ENCODE peak calls at places on chromosomes 12 and 14, in ten cellular contexts. H is activated CD4-positive, alpha-beta T cell treated with anti-CD3 and anti-CD28 coated beads, Interleukin-2, amount 10 ng/mL, durations not matched to agents 7 days and 5 days; K is stimulated activated CD4-positive, alpha-beta T cell treated with anti-CD3 and anti-CD28 coated beads, Interleukin-2, amount 100 ng/mL, for 4 hours; E is HT1080; F is RWPE1; V is T-helper 1 cell; M is adipocyte; T is omental fat pad; J is amniotic stem cell; R is stimulated activated effector memory CD8-positive, alpha-beta T cell treated with anti-CD3 and anti-CD28 coated beads, Interleukin-12 subunit alpha, Interleukin-12 subunit beta, amount 100 ng/mL, for 72 hours. P is an unnamed sample.

GRCh38 chr14:65069874-65070709 is 32.2 kb downstream of the MAX start:
- DNase-seq in H (no peak), K (no peak), E (no peak), F (peak), V (no peak), M (no peak), T (no peak), J (no peak), R (no peak), P (peak)

GRCh38 chr14:97456497-97456896 is 659.3 kb downstream of the VRK1 start:
- DNase-seq in H (no peak), K (no peak), E (no peak), F (no peak), V (no peak), M (no peak), T (no peak), J (no peak), R (no peak), P (no peak)

GRCh38 chr12:81167694-81168093 is 89.8 kb downstream of the ACSS3 start:
- DNase-seq in H (no peak), K (no peak), E (peak), F (peak), V (no peak), M (no peak), T (no peak), J (no peak), R (no peak), P (no peak)

GRCh38 chr12:104687823-104688573 is 231.2 kb downstream of the CHST11 start:
- DNase-seq in H (peak), K (no peak), E (no peak), F (no peak), V (no peak), M (no peak), T (no peak), J (no peak), R (peak), P (no peak)

GRCh38 chr14:88323086-88323519 is at the start of gene KCNK10:
- DNase-seq in H (no peak), K (no peak), E (no peak), F (no peak), V (no peak), M (no peak), T (no peak), J (no peak), R (no peak), P (peak)

GRCh38 chr12:47888127-47888819 is 16.5 kb downstream of the VDR start:
- DNase-seq in H (no peak), K (no peak), E (no peak), F (no peak), V (no peak), M (no peak), T (no peak), J (no peak), R (no peak), P (no peak)

GRCh38 chr12:70484464-70484863 is 118.4 kb downstream of the KCNMB4 start:
- DNase-seq in H (no peak), K (no peak), E (no peak), F (no peak), V (no peak), M (no peak), T (no peak), J (no peak), R (no peak), P (no peak)

GRCh38 chr14:96635850-96636249 is 133.7 kb downstream of the PAPOLA start:
- DNase-seq in H (no peak), K (no peak), E (peak), F (no peak), V (no peak), M (no peak), T (no peak), J (no peak), R (peak), P (no peak)

GRCh38 chr12:9721394-9722092 is 11.4 kb downstream of the CLECL1 start:
- DNase-seq in H (no peak), K (no peak), E (peak), F (peak), V (no peak), M (peak), T (no peak), J (no peak), R (no peak), P (no peak)

GRCh38 chr12:117010693-117011451 is 88.3 kb downstream of the TESC start:
- DNase-seq in H (no peak), K (no peak), E (no peak), F (no peak), V (no peak), M (no peak), T (no peak), J (no peak), R (no peak), P (no peak)

GRCh38 chr14:44699391-44699790 is 192.3 kb upstream of the FSCB start:
- DNase-seq in H (no peak), K (no peak), E (no peak), F (no peak), V (no peak), M (no peak), T (no peak), J (no peak), R (no peak), P (no peak)

GRCh38 chr14:52342849-52343606 is 28.9 kb downstream of the PTGER2 start:
- DNase-seq in H (no peak), K (no peak), E (peak), F (peak), V (no peak), M (peak), T (no peak), J (no peak), R (no peak), P (no peak)

GRCh38 chr12:85363382-85364190 is 83.6 kb downstream of the ALX1 start:
- DNase-seq in H (no peak), K (no peak), E (no peak), F (no peak), V (no peak), M (peak), T (no peak), J (no peak), R (no peak), P (no peak)

GRCh38 chr14:26401170-26401968 is 196.5 kb downstream of the NOVA1 start:
- DNase-seq in H (no peak), K (no peak), E (no peak), F (no peak), V (no peak), M (no peak), T (no peak), J (no peak), R (no peak), P (peak)

GRCh38 chr14:70534904-70535303 is at the start of gene ADAM20:
- DNase-seq in H (no peak), K (no peak), E (no peak), F (no peak), V (no peak), M (no peak), T (no peak), J (no peak), R (no peak), P (no peak)

GRCh38 chr12:117890137-117890536 is 78.7 kb downstream of the KSR2 start:
- DNase-seq in H (no peak), K (no peak), E (no peak), F (no peak), V (no peak), M (no peak), T (no peak), J (no peak), R (no peak), P (no peak)

GRCh38 chr14:81990312-81990761 is 456.7 kb upstream of the SEL1L start:
- DNase-seq in H (peak), K (peak), E (peak), F (peak), V (no peak), M (peak), T (no peak), J (no peak), R (peak), P (peak)

GRCh38 chr12:128790653-128791373 is 32.9 kb downstream of the SLC15A4 start:
- DNase-seq in H (no peak), K (no peak), E (no peak), F (no peak), V (no peak), M (no peak), T (no peak), J (no peak), R (no peak), P (no peak)

GRCh38 chr14:98634043-98634820 is 637.8 kb downstream of the BCL11B start:
- DNase-seq in H (no peak), K (no peak), E (no peak), F (no peak), V (no peak), M (no peak), T (no peak), J (no peak), R (peak), P (no peak)

GRCh38 chr14:104865069-104865630 is at the start of gene CEP170B:
- DNase-seq in H (peak), K (peak), E (no peak), F (peak), V (peak), M (peak), T (no peak), J (no peak), R (no peak), P (no peak)

GRCh38 chr12:122947352-122947792 is 18.9 kb downstream of the ABCB9 start:
- DNase-seq in H (no peak), K (no peak), E (no peak), F (no peak), V (no peak), M (no peak), T (no peak), J (no peak), R (peak), P (peak)

GRCh38 chr12:131448254-131448795 is 262.6 kb upstream of the SFSWAP start:
- DNase-seq in H (no peak), K (no peak), E (no peak), F (no peak), V (no peak), M (no peak), T (no peak), J (no peak), R (peak), P (no peak)

GRCh38 chr14:55624913-55625312 is 44.9 kb downstream of the KTN1 start:
- DNase-seq in H (no peak), K (no peak), E (no peak), F (no peak), V (no peak), M (no peak), T (no peak), J (no peak), R (no peak), P (no peak)